ENCODE peak calls at places on chromosomes 1 and 21, in four cellular contexts. One of them, this sample, is unnamed.

GRCh38 chr1:150563340-150564038 is 14.3 kb downstream of the ADAMTSL4 start:
- DNase-seq in fibroblast of lung: no peak
- DNase-seq in right cardiac atrium: peak; percentile 67
- DNase-seq in naive thymus-derived CD8-positive, alpha-beta T cell: peak; percentile 79
- DNase-seq in this sample: peak; percentile 74

GRCh38 chr1:23984417-23985186 is 4.5 kb upstream of the SRSF10 start:
- DNase-seq in fibroblast of lung: peak; percentile 56
- DNase-seq in right cardiac atrium: no peak
- DNase-seq in naive thymus-derived CD8-positive, alpha-beta T cell: no peak
- DNase-seq in this sample: peak; percentile 45

GRCh38 chr1:59815892-59816291 is 1.1 kb downstream of the HOOK1 start:
- DNase-seq in fibroblast of lung: no peak
- DNase-seq in right cardiac atrium: no peak
- DNase-seq in naive thymus-derived CD8-positive, alpha-beta T cell: no peak
- DNase-seq in this sample: no peak

GRCh38 chr1:167082511-167083027 is 7.6 kb downstream of the GPA33 start:
- DNase-seq in fibroblast of lung: no peak
- DNase-seq in right cardiac atrium: no peak
- DNase-seq in naive thymus-derived CD8-positive, alpha-beta T cell: no peak
- DNase-seq in this sample: peak; percentile 80

GRCh38 chr1:242055921-242056320 is 57.0 kb upstream of the MAP1LC3C start:
- DNase-seq in fibroblast of lung: no peak
- DNase-seq in right cardiac atrium: no peak
- DNase-seq in naive thymus-derived CD8-positive, alpha-beta T cell: no peak
- DNase-seq in this sample: no peak

GRCh38 chr21:38247738-38248509 is 8.9 kb upstream of the KCNJ15 start:
- DNase-seq in fibroblast of lung: no peak
- DNase-seq in right cardiac atrium: no peak
- DNase-seq in naive thymus-derived CD8-positive, alpha-beta T cell: no peak
- DNase-seq in this sample: no peak

GRCh38 chr1:112735752-112736151 is 20.6 kb upstream of the PPM1J start:
- DNase-seq in fibroblast of lung: peak; percentile 92
- DNase-seq in right cardiac atrium: no peak
- DNase-seq in naive thymus-derived CD8-positive, alpha-beta T cell: no peak
- DNase-seq in this sample: no peak

GRCh38 chr1:107829083-107829771 is 135.8 kb downstream of the VAV3 start:
- DNase-seq in fibroblast of lung: peak; percentile 48
- DNase-seq in right cardiac atrium: no peak
- DNase-seq in naive thymus-derived CD8-positive, alpha-beta T cell: no peak
- DNase-seq in this sample: no peak

GRCh38 chr1:79517425-79518219 is 511.1 kb upstream of the ADGRL4 start:
- DNase-seq in fibroblast of lung: no peak
- DNase-seq in right cardiac atrium: no peak
- DNase-seq in naive thymus-derived CD8-positive, alpha-beta T cell: no peak
- DNase-seq in this sample: no peak

GRCh38 chr1:66288048-66288447 is 245.9 kb upstream of the SGIP1 start:
- DNase-seq in fibroblast of lung: no peak
- DNase-seq in right cardiac atrium: no peak
- DNase-seq in naive thymus-derived CD8-positive, alpha-beta T cell: no peak
- DNase-seq in this sample: no peak

GRCh38 chr1:22154626-22155025 is 11.7 kb upstream of the WNT4 start:
- DNase-seq in fibroblast of lung: no peak
- DNase-seq in right cardiac atrium: no peak
- DNase-seq in naive thymus-derived CD8-positive, alpha-beta T cell: no peak
- DNase-seq in this sample: no peak

GRCh38 chr1:16145030-16145987 is 10.6 kb downstream of the EPHA2 start:
- DNase-seq in fibroblast of lung: peak; percentile 94
- DNase-seq in right cardiac atrium: peak; percentile 84
- DNase-seq in naive thymus-derived CD8-positive, alpha-beta T cell: no peak
- DNase-seq in this sample: peak; percentile 86

GRCh38 chr1:34266127-34266951 is 89.6 kb downstream of the C1orf94 start:
- DNase-seq in fibroblast of lung: peak; percentile 5
- DNase-seq in right cardiac atrium: no peak
- DNase-seq in naive thymus-derived CD8-positive, alpha-beta T cell: no peak
- DNase-seq in this sample: no peak

GRCh38 chr1:77438239-77438913 is 156.6 kb downstream of the AK5 start:
- DNase-seq in fibroblast of lung: peak; percentile 79
- DNase-seq in right cardiac atrium: peak; percentile 15
- DNase-seq in naive thymus-derived CD8-positive, alpha-beta T cell: no peak
- DNase-seq in this sample: no peak

GRCh38 chr1:107963601-107964396 is 1.2 kb downstream of the VAV3 start:
- DNase-seq in fibroblast of lung: peak; percentile 12
- DNase-seq in right cardiac atrium: peak; percentile 20
- DNase-seq in naive thymus-derived CD8-positive, alpha-beta T cell: peak; percentile 68
- DNase-seq in this sample: peak; percentile 21

GRCh38 chr1:159000070-159000409 is 9.7 kb upstream of the IFI16 start:
- DNase-seq in fibroblast of lung: no peak
- DNase-seq in right cardiac atrium: no peak
- DNase-seq in naive thymus-derived CD8-positive, alpha-beta T cell: no peak
- DNase-seq in this sample: no peak

GRCh38 chr1:204267191-204267601 is 53.4 kb upstream of the GOLT1A start:
- DNase-seq in fibroblast of lung: no peak
- DNase-seq in right cardiac atrium: no peak
- DNase-seq in naive thymus-derived CD8-positive, alpha-beta T cell: peak; percentile 58
- DNase-seq in this sample: no peak

GRCh38 chr1:226873771-226874578 is 3.6 kb downstream of the PSEN2 start:
- DNase-seq in fibroblast of lung: no peak
- DNase-seq in right cardiac atrium: no peak
- DNase-seq in naive thymus-derived CD8-positive, alpha-beta T cell: no peak
- DNase-seq in this sample: no peak

GRCh38 chr1:27593341-27594326 is 10.3 kb downstream of the AHDC1 start:
- DNase-seq in fibroblast of lung: no peak
- DNase-seq in right cardiac atrium: no peak
- DNase-seq in naive thymus-derived CD8-positive, alpha-beta T cell: no peak
- DNase-seq in this sample: no peak

GRCh38 chr1:33094971-33095604 is 14.1 kb downstream of the AZIN2 start:
- DNase-seq in fibroblast of lung: peak; percentile 62
- DNase-seq in right cardiac atrium: peak; percentile 37
- DNase-seq in naive thymus-derived CD8-positive, alpha-beta T cell: no peak
- DNase-seq in this sample: peak; percentile 60

GRCh38 chr1:194378517-194378916 is 1192.1 kb upstream of the B3GALT2 start:
- DNase-seq in fibroblast of lung: peak; percentile 18
- DNase-seq in right cardiac atrium: no peak
- DNase-seq in naive thymus-derived CD8-positive, alpha-beta T cell: no peak
- DNase-seq in this sample: no peak

GRCh38 chr1:179141592-179142244 is 59.8 kb downstream of the TOR3A start:
- DNase-seq in fibroblast of lung: peak; percentile 89
- DNase-seq in right cardiac atrium: no peak
- DNase-seq in naive thymus-derived CD8-positive, alpha-beta T cell: no peak
- DNase-seq in this sample: no peak

GRCh38 chr1:99621340-99621901 is 24.5 kb upstream of the PALMD start:
- DNase-seq in fibroblast of lung: peak; percentile 20
- DNase-seq in right cardiac atrium: no peak
- DNase-seq in naive thymus-derived CD8-positive, alpha-beta T cell: no peak
- DNase-seq in this sample: no peak

GRCh38 chr1:6967431-6968079 is 182.3 kb downstream of the CAMTA1 start:
- DNase-seq in fibroblast of lung: peak; percentile 36
- DNase-seq in right cardiac atrium: no peak
- DNase-seq in naive thymus-derived CD8-positive, alpha-beta T cell: no peak
- DNase-seq in this sample: no peak

GRCh38 chr1:115428676-115429075 is 90.6 kb upstream of the NGF start:
- DNase-seq in fibroblast of lung: peak; percentile 60
- DNase-seq in right cardiac atrium: no peak
- DNase-seq in naive thymus-derived CD8-positive, alpha-beta T cell: no peak
- DNase-seq in this sample: no peak

GRCh38 chr1:241408170-241408569 is 51.2 kb upstream of the RGS7 start:
- DNase-seq in fibroblast of lung: peak; percentile 3
- DNase-seq in right cardiac atrium: no peak
- DNase-seq in naive thymus-derived CD8-positive, alpha-beta T cell: no peak
- DNase-seq in this sample: no peak

GRCh38 chr1:171245458-171246064 is 2.7 kb upstream of the FMO1 start:
- DNase-seq in fibroblast of lung: peak; percentile 30
- DNase-seq in right cardiac atrium: no peak
- DNase-seq in naive thymus-derived CD8-positive, alpha-beta T cell: no peak
- DNase-seq in this sample: no peak

GRCh38 chr1:58618303-58618702 is 41.3 kb upstream of the TACSTD2 start:
- DNase-seq in fibroblast of lung: peak; percentile 95
- DNase-seq in right cardiac atrium: peak; percentile 60
- DNase-seq in naive thymus-derived CD8-positive, alpha-beta T cell: no peak
- DNase-seq in this sample: no peak

GRCh38 chr1:221576268-221576667 is 165.6 kb downstream of the DUSP10 start:
- DNase-seq in fibroblast of lung: peak; percentile 92
- DNase-seq in right cardiac atrium: no peak
- DNase-seq in naive thymus-derived CD8-positive, alpha-beta T cell: no peak
- DNase-seq in this sample: no peak

This sample was measured in left colon.